ENCODE peak calls at places on chromosomes 6 and 20, in six cellular contexts. W, A, E, I, J and N are unnamed samples.

GRCh38 chr20:19566226-19566960 is 191.7 kb upstream of the RIN2 start:
- DNase-seq in W (peak), A (no peak), E (no peak), I (no peak), J (no peak), N (no peak)

GRCh38 chr6:43891072-43891870 is 121.3 kb downstream of the VEGFA start:
- DNase-seq in W (no peak), A (no peak), E (no peak), I (no peak), J (no peak), N (no peak)

GRCh38 chr20:64086801-64087200 is 2.6 kb upstream of the LKAAEAR1 start:
- DNase-seq in W (no peak), A (no peak), E (no peak), I (no peak), J (no peak), N (no peak)

GRCh38 chr20:46945465-46945864 is 50.8 kb downstream of the EYA2 start:
- DNase-seq in W (no peak), A (no peak), E (no peak), I (no peak), J (no peak), N (no peak)

GRCh38 chr20:54067606-54068174 is 2.7 kb downstream of the BCAS1 start:
- DNase-seq in W (no peak), A (no peak), E (peak), I (no peak), J (no peak), N (peak)

GRCh38 chr6:90038951-90039653 is 144.8 kb downstream of the GJA10 start:
- DNase-seq in W (no peak), A (no peak), E (no peak), I (no peak), J (no peak), N (no peak)

GRCh38 chr20:12159266-12159665 is 241.6 kb downstream of the BTBD3 start:
- DNase-seq in W (no peak), A (no peak), E (no peak), I (no peak), J (no peak), N (no peak)

GRCh38 chr6:108565893-108566292 is 5.2 kb downstream of the FOXO3 start:
- DNase-seq in W (peak), A (no peak), E (no peak), I (no peak), J (no peak), N (peak)

GRCh38 chr20:45592574-45593189 is 13.6 kb upstream of the WFDC8 start:
- DNase-seq in W (peak), A (peak), E (no peak), I (no peak), J (no peak), N (no peak)

GRCh38 chr20:728022-728944 is 40.0 kb downstream of the SLC52A3 start:
- DNase-seq in W (peak), A (peak), E (peak), I (no peak), J (peak), N (peak)

GRCh38 chr6:24273471-24273870 is 84.4 kb downstream of the DCDC2 start:
- DNase-seq in W (no peak), A (no peak), E (no peak), I (peak), J (no peak), N (no peak)

GRCh38 chr6:170372380-170373325 is 66.1 kb downstream of the FAM120B start:
- DNase-seq in W (no peak), A (no peak), E (no peak), I (no peak), J (no peak), N (no peak)

GRCh38 chr6:169852504-169853195 is 101.2 kb downstream of the ERMARD start:
- DNase-seq in W (peak), A (no peak), E (peak), I (no peak), J (no peak), N (no peak)

GRCh38 chr20:58102252-58102651 is 126.2 kb downstream of the ANKRD60 start:
- DNase-seq in W (no peak), A (no peak), E (no peak), I (no peak), J (no peak), N (no peak)

GRCh38 chr6:49527315-49527714 is 23.2 kb upstream of the C6orf141 start:
- DNase-seq in W (no peak), A (no peak), E (no peak), I (no peak), J (no peak), N (no peak)

GRCh38 chr20:19327401-19327800 is 115.0 kb downstream of the SLC24A3 start:
- DNase-seq in W (no peak), A (no peak), E (no peak), I (no peak), J (no peak), N (no peak)

GRCh38 chr6:55293116-55293515 is 34.2 kb upstream of the GFRAL start:
- DNase-seq in W (peak), A (no peak), E (no peak), I (no peak), J (no peak), N (no peak)

GRCh38 chr6:150775400-150775799 is 90.1 kb upstream of the MTHFD1L start:
- DNase-seq in W (no peak), A (no peak), E (no peak), I (no peak), J (no peak), N (no peak)

GRCh38 chr20:31604567-31605030 is 490 bp upstream of the ID1 start:
- DNase-seq in W (no peak), A (no peak), E (no peak), I (no peak), J (no peak), N (no peak)

GRCh38 chr6:113723182-113723581 is 134.0 kb upstream of the MARCKS start:
- DNase-seq in W (no peak), A (no peak), E (no peak), I (no peak), J (no peak), N (no peak)

GRCh38 chr6:36666726-36667591 is 11.6 kb upstream of the CDKN1A start:
- DNase-seq in W (peak), A (peak), E (peak), I (peak), J (peak), N (peak)

GRCh38 chr6:131129657-131130545 is 5.4 kb upstream of the AKAP7 start:
- DNase-seq in W (no peak), A (no peak), E (no peak), I (no peak), J (no peak), N (no peak)

GRCh38 chr6:118333772-118334171 is 214.3 kb upstream of the PLN start:
- DNase-seq in W (no peak), A (no peak), E (no peak), I (no peak), J (no peak), N (no peak)

GRCh38 chr6:11270030-11271027 is 37.9 kb upstream of the NEDD9 start:
- DNase-seq in W (peak), A (no peak), E (no peak), I (no peak), J (no peak), N (no peak)

GRCh38 chr6:3887150-3887700 is 38.1 kb downstream of the FAM50B start:
- DNase-seq in W (peak), A (no peak), E (no peak), I (no peak), J (no peak), N (peak)

GRCh38 chr20:17902531-17903083 is 66.0 kb downstream of the SNX5 start:
- DNase-seq in W (no peak), A (no peak), E (no peak), I (no peak), J (no peak), N (no peak)

GRCh38 chr6:169556758-169557505 is 144.9 kb downstream of the WDR27 start:
- DNase-seq in W (no peak), A (no peak), E (no peak), I (no peak), J (no peak), N (no peak)

GRCh38 chr6:125296461-125296860 is 5.3 kb downstream of the HDDC2 start:
- DNase-seq in W (no peak), A (no peak), E (no peak), I (no peak), J (no peak), N (no peak)